ENCODE peak calls at places on chromosomes 5 and 9, in five cellular contexts. T is prostate gland, R is IMR-90, H is uterus, Z is endothelial cell of umbilical vein. P is an unnamed sample.

GRCh38 chr9:125829743-125830142 is 82.6 kb downstream of the PBX3 start:
- DNase-seq in T (no peak), R (peak), H (no peak), Z (peak), P (peak)

GRCh38 chr9:31715250-31715649 is 669.2 kb upstream of the ACO1 start:
- DNase-seq in T (no peak), R (no peak), H (no peak), Z (peak), P (no peak)

GRCh38 chr9:124886866-124887492 is 25.0 kb downstream of the ARPC5L start:
- DNase-seq in T (no peak), R (no peak), H (no peak), Z (no peak), P (no peak)

GRCh38 chr5:92861531-92862285 is 719.3 kb downstream of the NR2F1-AS1 start:
- DNase-seq in T (no peak), R (no peak), H (no peak), Z (no peak), P (no peak)

GRCh38 chr5:170110403-170111087 is 4.8 kb downstream of the FOXI1 start:
- DNase-seq in T (no peak), R (no peak), H (no peak), Z (no peak), P (no peak)

GRCh38 chr9:911003-911402 is 65.5 kb upstream of the DMRT3 start:
- DNase-seq in T (no peak), R (no peak), H (no peak), Z (no peak), P (no peak)

GRCh38 chr9:110788871-110789270 is 120.3 kb downstream of the MUSK start:
- DNase-seq in T (no peak), R (no peak), H (no peak), Z (no peak), P (no peak)

GRCh38 chr9:105385372-105385985 is 62.4 kb upstream of the FSD1L start:
- DNase-seq in T (peak), R (no peak), H (peak), Z (no peak), P (peak)

GRCh38 chr5:120252839-120253238 is 211.3 kb upstream of the PRR16 start:
- DNase-seq in T (no peak), R (peak), H (no peak), Z (no peak), P (no peak)

GRCh38 chr5:181566-181965 is 9.7 kb upstream of the LRRC14B start:
- DNase-seq in T (no peak), R (no peak), H (no peak), Z (no peak), P (no peak)

GRCh38 chr5:127031863-127032232 is 1.5 kb upstream of the MARCHF3 start:
- DNase-seq in T (no peak), R (no peak), H (no peak), Z (no peak), P (no peak)

GRCh38 chr5:179530069-179530998 is 20.0 kb upstream of the RUFY1 start:
- DNase-seq in T (no peak), R (no peak), H (peak), Z (peak), P (peak)

GRCh38 chr9:73213300-73213699 is 61.6 kb downstream of the ANXA1 start:
- DNase-seq in T (no peak), R (no peak), H (no peak), Z (no peak), P (no peak)

GRCh38 chr5:178546675-178547033 is 43.5 kb downstream of the COL23A1 start:
- DNase-seq in T (no peak), R (no peak), H (no peak), Z (no peak), P (no peak)

GRCh38 chr5:423626-424258 is 19.2 kb upstream of the EXOC3 start:
- DNase-seq in T (no peak), R (no peak), H (no peak), Z (no peak), P (no peak)

GRCh38 chr9:121645003-121645402 is 6.4 kb upstream of the DAB2IP start:
- DNase-seq in T (no peak), R (no peak), H (no peak), Z (no peak), P (no peak)

GRCh38 chr5:171745602-171746001 is 40.0 kb upstream of the SMIM23 start:
- DNase-seq in T (no peak), R (no peak), H (no peak), Z (no peak), P (no peak)

GRCh38 chr9:35619800-35620158 is 1.6 kb upstream of the CD72 start:
- DNase-seq in T (no peak), R (no peak), H (no peak), Z (no peak), P (no peak)

GRCh38 chr5:57816108-57816507 is 333.5 kb upstream of the ACTBL2 start:
- DNase-seq in T (no peak), R (peak), H (no peak), Z (peak), P (no peak)

GRCh38 chr5:40995816-40996586 is 75.1 kb downstream of the MROH2B start:
- DNase-seq in T (no peak), R (no peak), H (no peak), Z (no peak), P (no peak)

DNA sequence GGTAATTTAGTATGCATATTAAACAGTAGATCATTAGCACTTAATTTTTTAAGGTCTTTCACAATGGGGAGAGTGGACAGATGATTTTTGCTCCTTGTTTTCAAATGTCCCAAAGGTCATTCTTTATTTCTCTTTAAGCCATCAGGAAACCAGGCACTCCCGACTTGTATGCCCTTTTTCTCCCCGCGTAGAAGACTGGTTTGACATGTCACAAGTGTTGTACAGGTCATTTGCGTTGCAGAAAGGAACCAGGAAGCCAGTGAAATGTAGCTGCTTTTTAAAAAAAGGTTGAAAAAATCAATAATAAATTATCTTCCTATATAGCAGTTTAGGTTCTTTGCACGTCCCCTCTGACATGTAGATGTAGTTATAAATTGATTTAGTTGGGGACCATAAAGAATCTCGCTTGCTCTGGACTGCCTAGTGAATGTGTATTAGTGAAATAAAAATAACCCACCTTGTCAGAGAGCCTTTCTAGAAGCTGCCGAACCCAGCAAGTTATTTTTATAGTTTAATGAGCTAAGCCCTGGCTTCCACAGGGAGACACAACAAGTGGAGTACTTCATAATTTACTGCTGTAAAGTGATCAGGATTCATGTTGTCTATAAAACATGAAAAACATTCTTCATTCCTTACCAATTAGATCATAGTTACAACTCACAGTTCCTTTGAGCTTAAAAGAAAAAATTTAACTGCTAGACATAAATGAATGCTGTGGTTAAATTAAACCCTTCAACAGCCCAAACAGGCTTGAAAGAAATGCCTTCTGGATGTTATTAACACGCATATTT is 404.5 kb downstream of the CSNK1G3 start:
- DNase-seq in T (peak), R (peak), H (no peak), Z (peak), P (no peak)
- TF ChIP-seq CTCF in T (no peak), R (no peak), H (no peak), Z (no peak), P (no peak)

GRCh38 chr5:173281910-173282309 is 46.3 kb downstream of the STC2 start:
- DNase-seq in T (no peak), R (peak), H (no peak), Z (no peak), P (no peak)

GRCh38 chr5:173278172-173278571 is 43.2 kb upstream of the NKX2-5 start:
- DNase-seq in T (no peak), R (no peak), H (no peak), Z (no peak), P (no peak)

GRCh38 chr5:173279166-173279565 is 44.2 kb upstream of the NKX2-5 start:
- DNase-seq in T (no peak), R (no peak), H (no peak), Z (no peak), P (no peak)

GRCh38 chr5:173274771-173275170 is 39.8 kb upstream of the NKX2-5 start:
- DNase-seq in T (no peak), R (no peak), H (no peak), Z (no peak), P (no peak)

GRCh38 chr5:173278641-173279040 is 43.6 kb upstream of the NKX2-5 start:
- DNase-seq in T (no peak), R (no peak), H (no peak), Z (no peak), P (no peak)
- TF ChIP-seq POLR2A in T (no peak), R (no peak), H (no peak), Z (no peak), P (no peak)

GRCh38 chr9:5455181-5455580 is 4.8 kb downstream of the CD274 start:
- DNase-seq in T (no peak), R (peak), H (no peak), Z (peak), P (no peak)

GRCh38 chr9:5453673-5454072 is 3.3 kb downstream of the CD274 start:
- DNase-seq in T (no peak), R (no peak), H (no peak), Z (no peak), P (no peak)

GRCh38 chr9:5460157-5460556 is 9.8 kb downstream of the CD274 start:
- DNase-seq in T (no peak), R (no peak), H (no peak), Z (no peak), P (no peak)

GRCh38 chr9:5459289-5459829 is 9.0 kb downstream of the CD274 start:
- DNase-seq in T (no peak), R (no peak), H (no peak), Z (no peak), P (no peak)
- H3K4me3 ChIP-seq in T (no peak), R (no peak), H (no peak), Z (no peak), P (no peak)

DNA sequence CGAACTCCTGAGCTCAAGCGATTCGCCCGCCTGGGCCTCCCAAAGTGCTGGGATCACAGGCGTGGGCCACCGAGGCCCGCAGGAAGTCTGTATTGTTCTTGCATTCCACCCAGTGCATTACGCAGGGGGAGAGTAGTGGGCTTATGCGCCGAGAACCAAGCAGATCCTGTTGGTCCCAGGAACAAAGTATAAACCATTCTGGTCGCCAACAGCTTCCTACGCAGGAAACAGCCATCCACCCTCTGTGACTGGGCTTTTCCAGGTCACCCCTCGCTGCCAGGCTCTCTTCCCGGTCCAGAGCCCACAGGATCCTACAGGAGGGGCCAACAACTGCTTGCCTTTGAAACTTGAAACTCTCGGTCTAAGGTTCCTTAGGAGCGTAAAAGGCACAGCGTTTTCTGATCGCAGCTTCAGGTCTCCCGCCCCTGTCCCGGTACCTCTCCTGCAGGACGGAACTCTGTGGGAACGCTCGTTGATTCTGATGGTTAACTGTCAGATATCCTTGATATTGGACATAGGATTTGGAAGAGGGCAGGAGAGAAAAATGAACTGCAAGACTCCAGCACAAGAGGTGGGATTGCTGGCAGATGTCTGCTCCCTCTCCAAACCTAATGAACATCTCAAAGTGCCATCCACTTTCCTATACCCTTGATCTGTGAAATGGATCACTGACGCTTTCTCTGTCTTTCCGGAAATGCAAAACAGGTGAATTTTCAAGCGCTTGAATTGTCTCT is 4.2 kb upstream of the ANXA2R start:
- DNase-seq in T (no peak), R (peak), H (peak), Z (peak), P (peak)
- TF ChIP-seq CTCF in T (no peak), R (no peak), H (no peak), Z (no peak), P (no peak)

GRCh38 chr5:8188874-8189588 is 320.1 kb downstream of the MTRR start:
- DNase-seq in T (peak), R (peak), H (no peak), Z (no peak), P (no peak)

DNA sequence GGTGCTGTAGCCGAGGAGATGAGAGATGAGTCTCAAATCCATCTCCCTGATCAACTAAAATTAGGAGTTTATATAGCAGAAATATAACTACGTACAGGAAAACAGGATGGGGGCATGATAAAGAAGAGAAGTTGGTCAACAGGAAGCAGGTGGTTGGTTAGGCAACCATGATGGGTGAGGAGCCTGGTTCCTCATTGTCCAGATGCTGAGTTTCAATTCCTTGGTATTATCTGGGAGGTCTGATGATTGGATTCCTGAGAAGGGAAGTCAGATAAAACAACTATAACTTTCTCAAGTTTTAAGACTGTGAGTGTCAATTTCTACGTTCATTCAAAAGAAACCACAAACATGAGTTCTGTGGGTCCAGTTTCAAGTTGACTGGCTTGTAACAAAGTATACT is 323.9 kb downstream of the MTRR start:
- DNase-seq in T (no peak), R (no peak), H (no peak), Z (no peak), P (no peak)
- TF ChIP-seq POLR2A in T (no peak), R (no peak), H (no peak), Z (no peak), P (no peak)

GRCh38 chr5:157280927-157281326 is 15.0 kb downstream of the CYFIP2 start:
- DNase-seq in T (no peak), R (peak), H (no peak), Z (peak), P (no peak)
- H3K4me3 ChIP-seq in T (no peak), R (no peak), H (no peak), Z (no peak), P (no peak)

GRCh38 chr5:165161204-165161603 is 1655.8 kb downstream of the MAT2B start:
- DNase-seq in T (no peak), R (no peak), H (no peak), Z (no peak), P (no peak)
- TF ChIP-seq CTCF in T (no peak), R (no peak), H (no peak), Z (no peak), P (no peak)

GRCh38 chr5:14142856-14143508 is at the start of gene TRIO:
- DNase-seq in T (peak), R (peak), H (peak), Z (peak), P (peak)
- TF ChIP-seq POLR2A in T (peak), R (peak), H (peak), Z (peak), P (no peak)

P was measured in lower leg skin.